ENCODE peak calls at places on chromosomes 2 and 18, in four cellular contexts. J, B, W and P are unnamed samples.

GRCh38 chr2:168698959-168699358 is 103.5 kb upstream of the NOSTRIN start:
- DNase-seq in J (no peak), B (no peak), W (no peak), P (no peak)

GRCh38 chr2:172888704-172889103 is 153.1 kb downstream of the RAPGEF4 start:
- DNase-seq in J (no peak), B (no peak), W (no peak), P (no peak)

GRCh38 chr2:238908960-238909951 is 61.4 kb downstream of the TWIST2 start:
- DNase-seq in J (peak), B (no peak), W (peak), P (peak)

GRCh38 chr2:152890746-152891145 is 172.3 kb downstream of the ARL6IP6 start:
- DNase-seq in J (no peak), B (no peak), W (no peak), P (no peak)

GRCh38 chr18:50268022-50268747 is 1.9 kb upstream of the CFAP53 start:
- DNase-seq in J (peak), B (peak), W (peak), P (peak)

GRCh38 chr2:185456517-185456916 is 282.1 kb upstream of the FSIP2 start:
- DNase-seq in J (no peak), B (no peak), W (no peak), P (no peak)

GRCh38 chr2:164205347-164205746 is 415.9 kb downstream of the GRB14 start:
- DNase-seq in J (no peak), B (no peak), W (no peak), P (no peak)

GRCh38 chr2:120272763-120273481 is 20.3 kb downstream of the RALB start:
- DNase-seq in J (no peak), B (no peak), W (no peak), P (no peak)

GRCh38 chr2:239489481-239489880 is 88.7 kb upstream of the HDAC4 start:
- DNase-seq in J (no peak), B (no peak), W (no peak), P (no peak)

GRCh38 chr2:69260666-69261065 is 126.4 kb downstream of the GFPT1 start:
- DNase-seq in J (no peak), B (no peak), W (no peak), P (no peak)

GRCh38 chr2:149125031-149125725 is 86.7 kb downstream of the LYPD6B start:
- DNase-seq in J (no peak), B (no peak), W (no peak), P (no peak)

GRCh38 chr2:200226652-200227426 is 79.7 kb upstream of the SPATS2L start:
- DNase-seq in J (peak), B (no peak), W (no peak), P (peak)

GRCh38 chr2:98601532-98602132 is 6.7 kb downstream of the COA5 start:
- DNase-seq in J (no peak), B (peak), W (no peak), P (no peak)

GRCh38 chr2:1538663-1539062 is 125.4 kb downstream of the TPO start:
- DNase-seq in J (no peak), B (peak), W (no peak), P (no peak)

GRCh38 chr2:105800953-105801635 is 56.4 kb downstream of the NCK2 start:
- DNase-seq in J (no peak), B (no peak), W (no peak), P (no peak)

GRCh38 chr2:181959508-181959907 is 26.1 kb upstream of the PPP1R1C start:
- DNase-seq in J (no peak), B (no peak), W (no peak), P (no peak)

GRCh38 chr2:149921911-149922616 is 334.5 kb upstream of the MMADHC start:
- DNase-seq in J (no peak), B (no peak), W (no peak), P (no peak)

GRCh38 chr2:161228511-161229240 is 68.4 kb downstream of the TANK start:
- DNase-seq in J (no peak), B (no peak), W (no peak), P (no peak)

GRCh38 chr18:50192903-50193795 is 1.8 kb downstream of the MYO5B start:
- DNase-seq in J (no peak), B (peak), W (no peak), P (no peak)